ENCODE peak calls at places on chromosomes 4 and X, in eight cellular contexts. L, G, W, A, C, H, E and F are unnamed samples. For H3K4me1, the result is how much of the 10 kb centered on the place peaks cover.

GRCh38 chrX:39595977-39596376 is 501.8 kb downstream of the BCOR start:
- DNase-seq in W (no peak), A (no peak), L (no peak), E (no peak), C (no peak), H (no peak), G (no peak), F (no peak)

GRCh38 chrX:13398073-13398823 is 78.4 kb upstream of the ATXN3L start:
- DNase-seq in E (peak), W (no peak), C (peak), L (peak), A (peak), H (peak), G (no peak), F (peak)

GRCh38 chrX:254630-255215 is 26.5 kb upstream of the PLCXD1 start:
- DNase-seq in A (no peak), H (no peak), G (no peak), L (peak), C (no peak), E (no peak), W (no peak), F (no peak)

GRCh38 chr4:81165853-81166430 is 49.1 kb downstream of the PRKG2 start:
- DNase-seq in C (no peak), A (no peak), E (peak), L (no peak), W (no peak), G (no peak), H (peak), F (no peak)

GRCh38 chr4:101191302-101192098 is 155.8 kb downstream of the PPP3CA start:
- DNase-seq in A (peak), L (peak), W (peak), H (peak), G (no peak), E (peak), C (peak), F (no peak)

GRCh38 chr4:7812191-7812860 is 127.3 kb downstream of the AFAP1 start:
- DNase-seq in A (no peak), W (no peak), L (no peak), G (no peak), C (peak), H (peak), E (no peak), F (no peak)

GRCh38 chr4:72186714-72187113 is 154.9 kb downstream of the NPFFR2 start:
- DNase-seq in E (no peak), W (no peak), L (no peak), C (no peak), H (no peak), G (no peak), A (no peak), F (no peak)

GRCh38 chr4:86592553-86593249 is 1.4 kb upstream of the PTPN13 start:
- DNase-seq in E (peak), W (no peak), G (no peak), L (no peak), A (peak), C (peak), H (peak), F (no peak)

GRCh38 chrX:86121916-86122315 is 26.3 kb upstream of the DACH2 start:
- DNase-seq in L (no peak), A (no peak), H (no peak), E (no peak), W (no peak), C (no peak), G (no peak), F (no peak)

GRCh38 chr4:37490391-37491347 is 195.5 kb downstream of the RELL1 start:
- DNase-seq in E (no peak), A (no peak), W (peak), G (no peak), L (no peak), C (no peak), H (no peak), F (no peak)

GRCh38 chrX:136523770-136524169 is 8.2 kb upstream of the VGLL1 start:
- DNase-seq in E (no peak), C (no peak), W (no peak), L (no peak), A (no peak), H (no peak), G (no peak), F (no peak)

DNA sequence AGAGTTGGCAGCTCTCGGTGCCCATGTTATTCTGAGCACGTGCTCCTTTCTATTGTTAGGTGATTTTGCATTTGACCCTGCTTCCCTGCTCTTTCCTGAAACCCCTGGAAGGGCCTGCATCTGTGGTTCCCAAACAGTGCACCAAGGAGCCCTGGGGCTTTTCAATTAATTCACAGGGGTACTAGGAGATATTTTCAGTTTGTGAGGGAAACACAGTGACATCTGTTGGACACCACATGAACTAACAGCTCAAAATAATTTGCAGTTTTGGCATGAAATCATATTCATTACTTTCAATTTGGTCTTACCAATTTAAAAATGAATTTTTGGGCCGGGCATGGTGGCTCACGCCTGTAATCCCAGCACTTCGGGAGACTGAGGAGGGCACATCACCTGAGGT is 156.6 kb downstream of the GATB start:
- DNase-seq in L (no peak), W (no peak), G (no peak), E (peak), C (no peak), H (peak), A (peak), F (peak)
- H3K4me1 ChIP-seq in L (under half), W (under half), G (under half), E (under half), C (under half), H (under half), A (under half), F (under half)

GRCh38 chr4:41209187-41209586 is 5.2 kb downstream of the APBB2 start:
- DNase-seq in E (no peak), W (peak), H (no peak), L (no peak), G (no peak), A (no peak), C (peak), F (no peak)

GRCh38 chr4:41205854-41206460 is 8.4 kb downstream of the APBB2 start:
- DNase-seq in W (no peak), A (no peak), C (no peak), E (peak), G (no peak), L (no peak), H (peak), F (no peak)

GRCh38 chr4:41205130-41205529 is 9.2 kb downstream of the APBB2 start:
- DNase-seq in G (no peak), A (no peak), C (no peak), E (no peak), L (no peak), W (no peak), H (no peak), F (no peak)

GRCh38 chr4:41209901-41210300 is 4.4 kb downstream of the APBB2 start:
- DNase-seq in L (no peak), C (no peak), H (no peak), E (no peak), A (no peak), G (no peak), W (no peak), F (no peak)

DNA sequence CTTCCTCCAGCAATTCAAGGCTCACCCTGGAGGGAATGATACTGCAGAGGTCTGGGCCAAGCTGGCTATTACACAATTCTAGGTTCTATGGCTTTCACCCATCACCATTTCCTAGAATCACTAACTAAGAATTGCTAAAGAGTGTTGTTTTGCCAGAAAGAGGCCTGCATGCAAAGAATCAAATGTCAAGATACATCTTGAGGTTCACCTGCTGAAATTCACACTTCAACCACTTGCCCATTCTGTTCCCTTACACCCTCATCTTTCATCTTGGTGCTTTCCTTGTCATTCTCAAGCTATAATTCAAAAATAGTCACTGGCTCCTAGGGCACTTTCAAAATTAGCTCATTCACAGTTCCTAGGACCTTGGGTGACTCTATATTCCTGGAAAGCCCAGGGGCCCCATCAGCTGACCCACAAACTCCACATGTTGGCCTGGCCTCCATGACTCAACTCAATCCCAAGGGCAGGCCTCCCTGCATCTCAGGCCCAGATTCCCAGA is 7.0 kb downstream of the APBB2 start:
- DNase-seq in E (peak), G (no peak), A (no peak), H (no peak), C (no peak), W (no peak), L (no peak), F (no peak)
- H3K4me1 ChIP-seq in E (half or more), G (under half), A (under half), H (under half), C (half or more), W (under half), L (under half), F (under half)

GRCh38 chr4:1243451-1244080 is 5.4 kb downstream of the CTBP1 start:
- DNase-seq in A (no peak), W (no peak), G (no peak), H (no peak), L (peak), E (no peak), C (no peak), F (peak)
- H3K4me1 ChIP-seq in A (under half), W (under half), G (under half), H (under half), L (under half), E (under half), C (under half), F (under half)

GRCh38 chr4:184395451-184395917 is 78.9 kb downstream of the IRF2 start:
- DNase-seq in G (no peak), W (no peak), H (no peak), A (no peak), E (no peak), C (no peak), L (no peak), F (peak)

GRCh38 chr4:184398741-184399504 is 75.4 kb downstream of the IRF2 start:
- DNase-seq in G (no peak), L (no peak), C (no peak), H (no peak), A (no peak), E (no peak), W (no peak), F (no peak)

GRCh38 chr4:184396001-184396400 is 78.3 kb downstream of the IRF2 start:
- DNase-seq in A (no peak), L (no peak), G (no peak), W (no peak), H (no peak), E (no peak), C (no peak), F (peak)

GRCh38 chr4:184397516-184398163 is 76.7 kb downstream of the IRF2 start:
- DNase-seq in A (no peak), E (peak), C (no peak), L (no peak), H (no peak), G (no peak), W (no peak), F (no peak)

DNA sequence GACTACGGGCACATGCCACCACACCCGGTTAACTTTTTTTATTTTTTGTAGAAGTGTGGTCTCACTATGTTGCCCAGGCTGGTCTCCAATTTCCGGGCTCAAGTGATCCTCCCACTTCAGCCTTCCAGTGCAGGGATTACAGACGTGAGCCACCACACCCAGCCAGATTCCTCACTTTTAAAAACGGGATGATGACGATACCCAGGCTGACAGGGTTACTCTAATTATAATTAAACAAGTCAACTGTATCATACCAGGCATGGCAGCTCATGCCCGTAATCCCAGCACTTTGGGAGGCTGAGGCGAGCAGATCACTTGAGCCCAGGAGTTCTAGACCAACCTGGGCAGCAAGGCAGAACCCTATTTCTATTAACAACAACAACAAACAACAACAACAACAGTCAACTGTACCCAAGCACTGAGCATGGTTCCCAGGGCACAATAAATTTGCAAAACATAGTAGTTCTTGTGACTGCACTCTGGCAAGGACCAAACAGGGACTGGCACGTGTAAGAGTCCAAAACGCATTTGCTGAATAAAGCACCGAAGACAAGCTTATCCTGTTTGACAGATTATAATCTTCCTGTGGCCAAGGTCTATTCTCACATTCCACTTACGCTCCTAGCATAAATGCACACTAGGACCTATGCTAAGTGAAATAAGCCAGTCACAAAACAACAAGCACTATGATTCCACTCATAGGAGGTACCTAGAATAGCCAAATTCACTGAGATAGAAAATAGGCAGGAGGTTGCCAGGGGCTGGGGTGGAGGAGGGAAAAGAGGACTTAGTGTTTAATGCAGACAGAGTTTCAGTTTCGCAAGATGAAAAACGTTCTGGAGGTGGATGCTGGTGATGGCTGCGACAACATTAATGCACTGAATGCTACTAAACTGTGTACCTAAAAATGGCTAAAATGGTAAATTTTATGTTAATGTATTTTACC is 77.5 kb downstream of the IRF2 start:
- DNase-seq in W (no peak), L (no peak), C (no peak), G (no peak), A (no peak), H (no peak), E (no peak), F (no peak)
- H3K4me1 ChIP-seq in W (under half), L (under half), C (under half), G (under half), A (under half), H (under half), E (under half), F (half or more)

DNA sequence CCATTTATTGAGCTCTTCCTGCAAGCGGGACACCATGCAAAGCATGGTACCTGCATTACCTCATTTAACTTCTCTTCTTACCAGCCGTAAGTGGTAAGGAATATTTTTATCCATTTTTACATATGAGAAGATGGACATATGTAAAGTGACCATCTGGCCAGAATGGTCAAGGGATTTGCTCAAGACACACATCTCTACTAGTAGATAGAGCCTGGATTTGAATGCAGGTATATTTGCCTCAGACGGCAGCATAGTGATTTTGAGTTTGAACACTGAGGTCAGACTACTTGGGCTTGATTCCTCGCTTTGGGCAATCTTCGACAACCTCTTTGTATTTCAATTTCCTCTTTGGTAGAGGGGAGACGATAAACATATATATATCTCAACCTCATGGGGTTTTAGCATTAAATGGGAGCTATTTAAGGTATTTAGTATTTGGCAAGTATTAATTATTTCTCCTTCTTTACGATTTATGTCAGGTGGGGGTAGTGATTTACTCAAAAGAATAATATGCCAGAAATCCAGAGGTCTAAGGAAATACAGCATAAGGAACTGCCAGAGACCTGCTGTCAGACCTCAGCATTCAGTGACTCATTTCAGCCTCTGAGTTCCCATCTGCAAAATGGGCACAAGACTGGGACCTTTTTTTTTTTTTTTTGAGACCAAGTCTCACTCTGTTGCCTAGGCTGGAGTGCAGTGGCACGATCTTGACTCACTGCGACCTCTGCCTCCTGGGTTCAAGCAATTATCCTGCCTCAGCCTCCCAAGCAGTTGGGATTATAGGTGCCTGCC is 34.6 kb upstream of the CHRNA9 start:
- DNase-seq in H (no peak), W (no peak), L (no peak), C (no peak), A (no peak), E (no peak), G (no peak), F (peak)
- H3K4me1 ChIP-seq in H (under half), W (under half), L (under half), C (under half), A (under half), E (under half), G (half or more), F (half or more)

GRCh38 chr4:121784401-121784800 is 16.7 kb upstream of the EXOSC9 start:
- DNase-seq in H (no peak), W (no peak), C (peak), A (no peak), G (no peak), E (peak), L (no peak), F (no peak)
- H3K4me1 ChIP-seq in H (under half), W (under half), C (under half), A (under half), G (under half), E (half or more), L (under half), F (under half)